ENCODE peak calls at places on chromosome 2, in six cellular contexts. Q is hepatocyte, S is right atrium auricular region, O is neuronal stem cell, N is fibroblast of lung, P is dorsolateral prefrontal cortex. M is an unnamed sample.

GRCh38 chr2:158586491-158586890 is 129.7 kb downstream of the PKP4 start:
- DNase-seq in S (no peak), O (no peak), P (no peak), Q (peak; percentile 11), N (peak; percentile 76), M (peak; percentile 30)

GRCh38 chr2:230018153-230018552 is 50.6 kb downstream of the SLC16A14 start:
- DNase-seq in S (no peak), N (peak; percentile 61), P (no peak), Q (no peak), O (no peak), M (no peak)

GRCh38 chr2:240482141-240482540 is 46.7 kb downstream of the GPC1 start:
- DNase-seq in S (peak; percentile 53), N (no peak), O (no peak), P (no peak), Q (peak; percentile 1), M (no peak)

GRCh38 chr2:9440058-9440727 is 16.7 kb downstream of the CPSF3 start:
- DNase-seq in N (peak; percentile 63), Q (no peak), O (no peak), S (no peak), P (no peak), M (no peak)

GRCh38 chr2:42234056-42234455 is 64.9 kb downstream of the EML4 start:
- DNase-seq in Q (peak; percentile 36), P (no peak), N (peak; percentile 74), O (no peak), S (no peak), M (peak; percentile 52)

GRCh38 chr2:160375802-160376469 is 117.7 kb downstream of the RBMS1 start:
- DNase-seq in P (no peak), S (no peak), O (no peak), Q (no peak), N (peak; percentile 75), M (no peak)

GRCh38 chr2:197571622-197572271 is 55.9 kb downstream of the MOB4 start:
- DNase-seq in S (no peak), O (no peak), Q (no peak), N (peak; percentile 44), P (no peak), M (no peak)

GRCh38 chr2:225367482-225367881 is 32.0 kb upstream of the NYAP2 start:
- DNase-seq in O (no peak), P (no peak), S (no peak), Q (no peak), N (peak; percentile 9), M (no peak)

GRCh38 chr2:102313025-102313424 is 1.7 kb downstream of the IL1RL1 start:
- DNase-seq in Q (no peak), S (no peak), P (no peak), N (peak; percentile 86), O (no peak), M (no peak)

GRCh38 chr2:157256621-157257020 is 884 bp upstream of the GALNT5 start:
- DNase-seq in N (peak; percentile 39), P (no peak), Q (no peak), O (no peak), S (no peak), M (no peak)

GRCh38 chr2:27800856-27801255 is 29.3 kb downstream of the MRPL33 start:
- DNase-seq in Q (no peak), S (no peak), O (no peak), P (no peak), N (no peak), M (no peak)

GRCh38 chr2:146147448-146148012 is 1627.6 kb upstream of the ZEB2 start:
- DNase-seq in P (no peak), S (no peak), O (no peak), N (no peak), Q (no peak), M (no peak)

GRCh38 chr2:10620481-10620880 is 69.3 kb downstream of the NOL10 start:
- DNase-seq in Q (no peak), O (no peak), N (peak; percentile 97), P (no peak), S (no peak), M (no peak)

GRCh38 chr2:229910147-229910831 is 11.5 kb downstream of the TRIP12 start:
- DNase-seq in N (no peak), Q (no peak), O (no peak), P (no peak), S (no peak), M (no peak)

GRCh38 chr2:109217362-109218086 is 88.5 kb downstream of the SH3RF3 start:
- DNase-seq in N (peak; percentile 92), O (no peak), S (peak; percentile 52), Q (no peak), P (no peak), M (no peak)

GRCh38 chr2:241808701-241809382 is at the start of gene NEU4:
- DNase-seq in S (no peak), Q (no peak), O (no peak), P (peak; percentile 34), N (no peak), M (no peak)

GRCh38 chr2:224194161-224194560 is 155.1 kb upstream of the SERPINE2 start:
- DNase-seq in P (no peak), S (no peak), N (no peak), O (no peak), Q (no peak), M (no peak)

GRCh38 chr2:105504459-105504858 is 105.6 kb upstream of the FHL2 start:
- DNase-seq in P (no peak), S (no peak), Q (no peak), O (no peak), N (no peak), M (no peak)

GRCh38 chr2:69381337-69381737 is 5.7 kb downstream of the GFPT1 start:
- DNase-seq in S (no peak), P (no peak), Q (no peak), N (peak; percentile 49), O (no peak), M (no peak)

GRCh38 chr2:141015339-141016047 is 1115.3 kb downstream of the LRP1B start:
- DNase-seq in P (peak; percentile 54), Q (no peak), O (no peak), S (no peak), N (peak; percentile 42), M (no peak)

GRCh38 chr2:17558053-17558452 is 17.6 kb downstream of the VSNL1 start:
- DNase-seq in P (no peak), N (peak; percentile 60), Q (no peak), S (no peak), O (no peak), M (no peak)

GRCh38 chr2:172834881-172835280 is 99.2 kb downstream of the RAPGEF4 start:
- DNase-seq in O (no peak), N (no peak), S (no peak), Q (no peak), P (no peak), M (no peak)

GRCh38 chr2:233400961-233401360 is 46.7 kb downstream of the DGKD start:
- DNase-seq in P (no peak), N (no peak), O (no peak), Q (no peak), S (no peak), M (no peak)

GRCh38 chr2:73111300-73112025 is 1.3 kb downstream of the RAB11FIP5 start:
- DNase-seq in N (peak; percentile 57), Q (peak; percentile 65), O (peak; percentile 24), S (no peak), P (no peak), M (peak; percentile 57)

GRCh38 chr2:191629001-191629453 is 48.9 kb upstream of the NABP1 start:
- DNase-seq in P (no peak), S (no peak), N (no peak), Q (no peak), O (no peak), M (no peak)

GRCh38 chr2:26757873-26758789 is 6.0 kb upstream of the SLC35F6 start:
- DNase-seq in Q (peak; percentile 77), P (no peak), S (peak; percentile 72), N (peak; percentile 99), O (no peak), M (peak; percentile 89)

GRCh38 chr2:134819334-134819733 is 19.1 kb upstream of the ACMSD start:
- DNase-seq in O (no peak), N (peak; percentile 83), P (no peak), Q (no peak), S (no peak), M (no peak)

GRCh38 chr2:181458881-181459280 is 1.7 kb downstream of the ITGA4 start:
- DNase-seq in O (no peak), N (no peak), Q (no peak), S (no peak), P (no peak), M (no peak)

GRCh38 chr2:162257416-162257815 is 14.2 kb upstream of the FAP start:
- DNase-seq in Q (no peak), P (no peak), O (no peak), N (no peak), S (no peak), M (no peak)

GRCh38 chr2:38750011-38750792 is 959 bp downstream of the SRSF7 start:
- DNase-seq in N (peak; percentile 29), P (peak; percentile 44), Q (peak; percentile 82), S (no peak), O (peak; percentile 9), M (peak; percentile 59)

GRCh38 chr2:176614049-176614448 is 344.8 kb downstream of the MTX2 start:
- DNase-seq in N (no peak), S (no peak), P (no peak), O (no peak), Q (no peak), M (no peak)

GRCh38 chr2:176370423-176370822 is 101.2 kb downstream of the MTX2 start:
- DNase-seq in Q (no peak), P (no peak), S (no peak), N (no peak), O (no peak), M (no peak)

GRCh38 chr2:10042301-10043161 is 819 bp upstream of the KLF11 start:
- DNase-seq in Q (peak; percentile 80), P (no peak), S (peak; percentile 95), O (no peak), N (peak; percentile 58), M (peak; percentile 87)

GRCh38 chr2:67777010-67777409 is 285.8 kb downstream of the C1D start:
- DNase-seq in Q (no peak), P (no peak), O (no peak), S (no peak), N (no peak), M (no peak)

GRCh38 chr2:86747708-86748627 is 27.9 kb downstream of the RMND5A start:
- DNase-seq in N (peak; percentile 85), S (no peak), P (peak; percentile 32), O (no peak), Q (peak; percentile 54), M (no peak)

GRCh38 chr2:65437392-65438135 is 5.2 kb upstream of the SPRED2 start:
- DNase-seq in N (no peak), P (no peak), Q (no peak), O (peak; percentile 84), S (no peak), M (no peak)
- H3K4me3 ChIP-seq in N (peak overlapping the region; percentile 45), P (peak overlapping the region; percentile 91), Q (peak overlapping the region; percentile 21), O (peak overlapping the region; percentile 73), S (no peak overlapping the region), M (peak overlapping the region; percentile 85)

GRCh38 chr2:112481050-112481527 is 867 bp upstream of the TTL start:
- DNase-seq in Q (peak; percentile 93), S (peak; percentile 83), O (peak; percentile 67), N (peak; percentile 82), P (peak; percentile 87), M (peak; percentile 89)
- H3K4me3 ChIP-seq in Q (peak overlapping the region; percentile 100), S (peak overlapping the region; percentile 80), O (peak overlapping the region; percentile 98), N (peak overlapping the region; percentile 60), P (peak overlapping the region; percentile 88), M (peak overlapping the region; percentile 55)

GRCh38 chr2:201261471-201261870 is 1.1 kb downstream of the CASP8 start:
- DNase-seq in Q (no peak), N (no peak), P (no peak), S (no peak), O (no peak), M (no peak)
- H3K4me3 ChIP-seq in Q (no peak overlapping the region), N (no peak overlapping the region), P (no peak overlapping the region), S (no peak overlapping the region), O (no peak overlapping the region), M (no peak overlapping the region)

GRCh38 chr2:237701033-237701858 is 73.9 kb downstream of the LRRFIP1 start:
- DNase-seq in S (no peak), O (no peak), N (no peak), Q (no peak), P (no peak), M (no peak)
- H3K4me3 ChIP-seq in S (no peak overlapping the region), O (no peak overlapping the region), N (no peak overlapping the region), Q (no peak overlapping the region), P (no peak overlapping the region), M (no peak overlapping the region)